ENCODE peak calls at places on chromosomes 6 and 20, in seven cellular contexts. Y is IMR-90, A is mesendoderm, G is mesenchymal stem cell, T is H9, D is H1, J is trophoblast cell. H is an unnamed sample.
A peak's percentile ranks its signal among the peaks of the same experiment; 100 is the strongest.

GRCh38 chr6:150352321-150353296 is 16.2 kb upstream of the IYD start:
- DNase-seq in A (no peak), G (peak; percentile 26), J (no peak), Y (peak; percentile 36), D (no peak), T (no peak), H (no peak)

GRCh38 chr6:99189823-99190721 is 159.4 kb downstream of the FAXC start:
- DNase-seq in D (no peak), J (no peak), Y (no peak), G (no peak), T (no peak), A (no peak), H (no peak)

GRCh38 chr6:125533710-125534397 is 215.6 kb upstream of the HEY2 start:
- DNase-seq in G (no peak), A (peak; percentile 80), T (peak; percentile 66), J (no peak), Y (no peak), D (peak; percentile 57), H (no peak)

GRCh38 chr20:58650181-58650775 is 805 bp upstream of the STX16 start:
- DNase-seq in Y (no peak), T (peak; percentile 44), G (no peak), D (peak; percentile 58), J (no peak), A (no peak), H (peak; percentile 40)

GRCh38 chr20:62327726-62328495 is 25.1 kb downstream of the ADRM1 start:
- DNase-seq in J (no peak), D (no peak), G (no peak), T (no peak), Y (no peak), A (no peak), H (no peak)

GRCh38 chr6:79048611-79049010 is 29.4 kb downstream of the PHIP start:
- DNase-seq in Y (peak; percentile 31), T (peak; percentile 37), G (peak; percentile 45), A (peak; percentile 71), J (no peak), D (no peak), H (no peak)

GRCh38 chr6:30356519-30356918 is 11.6 kb downstream of the RPP21 start:
- DNase-seq in T (no peak), A (no peak), J (no peak), D (no peak), Y (no peak), G (no peak), H (no peak)

GRCh38 chr20:37226889-37227288 is 34.7 kb downstream of the GHRH start:
- DNase-seq in G (no peak), Y (peak; percentile 21), D (no peak), T (no peak), A (no peak), J (no peak), H (no peak)

GRCh38 chr20:44643596-44644383 is 7.7 kb downstream of the ADA start:
- DNase-seq in D (peak; percentile 67), G (peak; percentile 99), T (peak; percentile 84), A (peak; percentile 99), Y (peak; percentile 80), J (peak; percentile 89), H (no peak)

GRCh38 chr6:135162678-135163439 is 18.2 kb upstream of the MYB start:
- DNase-seq in T (peak; percentile 82), Y (no peak), G (peak; percentile 24), A (peak; percentile 84), D (peak; percentile 93), J (peak; percentile 31), H (peak; percentile 55)

GRCh38 chr6:79706527-79706926 is 75.4 kb downstream of the SH3BGRL2 start:
- DNase-seq in G (no peak), D (no peak), J (no peak), T (no peak), Y (no peak), A (no peak), H (no peak)

GRCh38 chr20:44204156-44204831 is 6.3 kb downstream of the OSER1 start:
- DNase-seq in D (no peak), G (peak; percentile 89), T (no peak), Y (peak; percentile 96), A (no peak), J (peak; percentile 75), H (no peak)

GRCh38 chr6:75347797-75348610 is 63.4 kb upstream of the TMEM30A start:
- DNase-seq in D (no peak), J (no peak), A (no peak), G (no peak), Y (peak; percentile 41), T (no peak), H (no peak)
- H3K4me1 ChIP-seq in D (peaks cover 4% of the 10 kb centered on the region), J (peaks cover 7% of the 10 kb centered on the region), A (peaks cover 2% of the 10 kb centered on the region), G (peaks cover 4% of the 10 kb centered on the region), Y (no peaks in the 10 kb centered on the region), T (peaks cover 5% of the 10 kb centered on the region), H (peaks cover 3% of the 10 kb centered on the region)

DNA sequence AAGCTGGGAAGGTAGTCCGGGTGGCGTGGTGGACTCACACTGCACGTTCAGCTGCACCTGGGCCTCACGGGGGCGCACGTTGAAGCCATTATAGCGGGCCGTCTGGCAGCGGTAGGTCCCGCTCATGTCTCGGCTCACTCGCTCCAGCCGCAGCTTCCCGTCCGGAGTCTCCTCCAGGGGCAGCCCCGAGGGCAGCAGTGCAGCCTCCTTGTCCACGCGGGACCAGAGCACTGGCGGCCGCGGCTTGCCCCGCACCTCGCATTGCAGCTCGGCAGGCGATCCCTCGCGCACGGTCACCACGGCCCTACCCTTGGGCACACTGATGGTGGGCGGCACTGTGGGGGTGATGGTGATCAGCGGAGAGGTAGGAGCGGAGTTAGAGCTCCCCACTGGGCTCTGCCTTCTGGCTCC is 47.6 kb downstream of the MDGA1 start:
- DNase-seq in T (peak; percentile 88), Y (no peak), G (no peak), J (no peak), A (peak; percentile 87), D (peak; percentile 87), H (peak; percentile 26)
- H3K18ac ChIP-seq in T (no peak overlapping the region), Y (no peak overlapping the region), G (no peak overlapping the region), J (no peak overlapping the region), A (no peak overlapping the region), D (peak overlapping the region; percentile 68), H (peak overlapping the region; percentile 85)

GRCh38 chr6:130932438-130932837 is 105.2 kb downstream of the SMLR1 start:
- DNase-seq in A (no peak), D (no peak), T (no peak), G (no peak), J (no peak), Y (no peak), H (no peak)

GRCh38 chr6:130931683-130932082 is 104.5 kb downstream of the SMLR1 start:
- DNase-seq in T (no peak), J (no peak), G (no peak), Y (no peak), A (no peak), D (no peak), H (no peak)

GRCh38 chr6:130928993-130929678 is 101.9 kb downstream of the SMLR1 start:
- DNase-seq in Y (peak; percentile 91), G (no peak), D (no peak), A (no peak), J (no peak), T (no peak), H (no peak)

GRCh38 chr6:130927305-130927704 is 100.1 kb downstream of the SMLR1 start:
- DNase-seq in Y (no peak), D (no peak), T (no peak), G (no peak), A (peak; percentile 57), J (no peak), H (peak; percentile 43)

GRCh38 chr6:130928158-130928917 is 101.1 kb downstream of the SMLR1 start:
- DNase-seq in Y (no peak), A (no peak), D (no peak), T (no peak), G (no peak), J (no peak), H (no peak)
- H3K23ac ChIP-seq in Y (peak overlapping the region; percentile 47), A (no peak overlapping the region), D (no peak overlapping the region), T (no peak overlapping the region), G (no peak overlapping the region), J (no peak overlapping the region), H (no peak overlapping the region)

GRCh38 chr6:63724721-63725120 is 89.1 kb downstream of the PHF3 start:
- DNase-seq in G (no peak), D (no peak), Y (no peak), A (no peak), T (no peak), J (no peak), H (no peak)
- H3K4me1 ChIP-seq in G (no peaks in the 10 kb centered on the region), D (no peaks in the 10 kb centered on the region), Y (no peaks in the 10 kb centered on the region), A (no peaks in the 10 kb centered on the region), T (no peaks in the 10 kb centered on the region), J (no peaks in the 10 kb centered on the region), H (no peaks in the 10 kb centered on the region)

DNA sequence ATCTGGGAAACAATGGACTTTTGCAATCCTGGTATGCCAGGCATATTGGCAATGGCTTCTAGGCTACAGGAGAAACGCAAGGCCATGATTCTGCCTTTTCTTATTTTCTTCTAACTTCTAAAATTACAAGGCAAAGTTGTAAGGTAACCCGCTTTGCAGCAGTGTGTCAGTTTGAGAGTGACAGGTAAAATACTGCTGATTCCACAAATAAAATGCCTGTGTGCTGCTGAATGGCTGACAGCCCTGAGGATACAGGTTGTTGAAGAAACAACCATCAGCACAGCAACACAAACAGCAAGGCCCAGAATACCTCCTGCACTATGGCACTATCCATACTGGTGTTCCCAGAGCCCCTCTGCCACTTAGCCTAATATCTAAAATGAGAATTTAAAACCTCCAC is 37.1 kb downstream of the SLC17A1 start:
- DNase-seq in Y (no peak), A (no peak), D (no peak), G (no peak), J (no peak), T (no peak), H (no peak)
- H3K18ac ChIP-seq in Y (no peak overlapping the region), A (no peak overlapping the region), D (no peak overlapping the region), G (no peak overlapping the region), J (no peak overlapping the region), T (no peak overlapping the region), H (no peak overlapping the region)